ENCODE peak calls at places on chromosome 22, in nine cellular contexts. One of them, this sample, is unnamed. For H3K4me1, the result is how much of the 10 kb centered on the place peaks cover.

GRCh38 chr22:49365910-49366309 is 461.8 kb downstream of the BRD1 start:
- DNase-seq in fibroblast of lung: no peak
- DNase-seq in colonic mucosa: peak
- DNase-seq in GM23338: no peak
- DNase-seq in pancreas: no peak
- DNase-seq in ovary: no peak
- DNase-seq in PC-9: no peak
- DNase-seq in psoas muscle: no peak
- DNase-seq in OCI-LY7: no peak
- DNase-seq in this sample: no peak

GRCh38 chr22:20624161-20624616 is 116.8 kb downstream of the MED15 start:
- DNase-seq in psoas muscle: peak
- DNase-seq in OCI-LY7: no peak
- DNase-seq in colonic mucosa: no peak
- DNase-seq in PC-9: no peak
- DNase-seq in GM23338: no peak
- DNase-seq in fibroblast of lung: peak
- DNase-seq in pancreas: no peak
- DNase-seq in ovary: no peak
- DNase-seq in this sample: no peak

GRCh38 chr22:17102297-17102667 is 17.5 kb downstream of the IL17RA start:
- DNase-seq in colonic mucosa: no peak
- DNase-seq in OCI-LY7: no peak
- DNase-seq in ovary: no peak
- DNase-seq in GM23338: no peak
- DNase-seq in pancreas: no peak
- DNase-seq in PC-9: no peak
- DNase-seq in fibroblast of lung: no peak
- DNase-seq in psoas muscle: no peak
- DNase-seq in this sample: no peak

GRCh38 chr22:20203142-20204099 is 52.6 kb upstream of the CCDC188 start:
- DNase-seq in psoas muscle: no peak
- DNase-seq in pancreas: peak
- DNase-seq in fibroblast of lung: peak
- DNase-seq in OCI-LY7: no peak
- DNase-seq in ovary: no peak
- DNase-seq in PC-9: no peak
- DNase-seq in GM23338: peak
- DNase-seq in colonic mucosa: no peak
- DNase-seq in this sample: peak

GRCh38 chr22:35071784-35072183 is 5.8 kb downstream of the ISX start:
- DNase-seq in ovary: no peak
- DNase-seq in PC-9: no peak
- DNase-seq in OCI-LY7: no peak
- DNase-seq in GM23338: no peak
- DNase-seq in colonic mucosa: peak
- DNase-seq in psoas muscle: no peak
- DNase-seq in fibroblast of lung: no peak
- DNase-seq in pancreas: no peak
- DNase-seq in this sample: no peak

GRCh38 chr22:28424427-28425080 is 255.1 kb downstream of the TTC28 start:
- DNase-seq in GM23338: no peak
- DNase-seq in fibroblast of lung: peak
- DNase-seq in psoas muscle: no peak
- DNase-seq in PC-9: peak
- DNase-seq in pancreas: no peak
- DNase-seq in OCI-LY7: no peak
- DNase-seq in ovary: no peak
- DNase-seq in colonic mucosa: no peak
- DNase-seq in this sample: no peak

GRCh38 chr22:49090853-49091135 is 736.9 kb downstream of the BRD1 start:
- DNase-seq in psoas muscle: peak
- DNase-seq in pancreas: no peak
- DNase-seq in colonic mucosa: no peak
- DNase-seq in GM23338: no peak
- DNase-seq in PC-9: no peak
- DNase-seq in OCI-LY7: no peak
- DNase-seq in fibroblast of lung: no peak
- DNase-seq in ovary: no peak
- DNase-seq in this sample: no peak

GRCh38 chr22:47199949-47200272 is 437.5 kb downstream of the TBC1D22A start:
- DNase-seq in PC-9: no peak
- DNase-seq in fibroblast of lung: no peak
- DNase-seq in colonic mucosa: no peak
- DNase-seq in pancreas: no peak
- DNase-seq in OCI-LY7: no peak
- DNase-seq in GM23338: no peak
- DNase-seq in ovary: no peak
- DNase-seq in psoas muscle: no peak
- DNase-seq in this sample: no peak

GRCh38 chr22:23913306-23913660 is 19.1 kb downstream of the MIF start:
- DNase-seq in colonic mucosa: no peak
- DNase-seq in PC-9: no peak
- DNase-seq in ovary: peak
- DNase-seq in GM23338: no peak
- DNase-seq in OCI-LY7: peak
- DNase-seq in pancreas: no peak
- DNase-seq in fibroblast of lung: no peak
- DNase-seq in psoas muscle: no peak
- DNase-seq in this sample: no peak

GRCh38 chr22:45784357-45785277 is 113.0 kb downstream of the ATXN10 start:
- DNase-seq in PC-9: no peak
- DNase-seq in psoas muscle: peak
- DNase-seq in fibroblast of lung: no peak
- DNase-seq in OCI-LY7: peak
- DNase-seq in GM23338: no peak
- DNase-seq in pancreas: no peak
- DNase-seq in ovary: no peak
- DNase-seq in colonic mucosa: no peak
- DNase-seq in this sample: no peak

GRCh38 chr22:27393371-27393770 is 408.2 kb downstream of the MN1 start:
- DNase-seq in psoas muscle: no peak
- DNase-seq in PC-9: peak
- DNase-seq in GM23338: no peak
- DNase-seq in OCI-LY7: no peak
- DNase-seq in ovary: no peak
- DNase-seq in pancreas: no peak
- DNase-seq in colonic mucosa: no peak
- DNase-seq in fibroblast of lung: no peak
- DNase-seq in this sample: no peak

GRCh38 chr22:24271406-24271760 is 752 bp downstream of the SPECC1L start:
- DNase-seq in PC-9: peak
- DNase-seq in ovary: peak
- DNase-seq in colonic mucosa: no peak
- DNase-seq in fibroblast of lung: peak
- DNase-seq in OCI-LY7: no peak
- DNase-seq in psoas muscle: peak
- DNase-seq in GM23338: no peak
- DNase-seq in pancreas: peak
- DNase-seq in this sample: no peak

GRCh38 chr22:41273128-41273527 is 12.9 kb downstream of the RANGAP1 start:
- DNase-seq in psoas muscle: no peak
- DNase-seq in PC-9: peak
- DNase-seq in ovary: no peak
- DNase-seq in GM23338: no peak
- DNase-seq in pancreas: no peak
- DNase-seq in fibroblast of lung: no peak
- DNase-seq in colonic mucosa: no peak
- DNase-seq in OCI-LY7: no peak
- DNase-seq in this sample: no peak

GRCh38 chr22:29379258-29379657 is 9.1 kb downstream of the AP1B1 start:
- DNase-seq in ovary: no peak
- DNase-seq in psoas muscle: no peak
- DNase-seq in fibroblast of lung: no peak
- DNase-seq in PC-9: no peak
- DNase-seq in OCI-LY7: no peak
- DNase-seq in colonic mucosa: no peak
- DNase-seq in pancreas: no peak
- DNase-seq in GM23338: no peak
- DNase-seq in this sample: no peak

GRCh38 chr22:21796231-21796630 is 60.6 kb upstream of the YPEL1 start:
- DNase-seq in PC-9: no peak
- DNase-seq in fibroblast of lung: no peak
- DNase-seq in ovary: no peak
- DNase-seq in GM23338: no peak
- DNase-seq in psoas muscle: no peak
- DNase-seq in colonic mucosa: no peak
- DNase-seq in OCI-LY7: no peak
- DNase-seq in pancreas: no peak
- DNase-seq in this sample: no peak

GRCh38 chr22:44668190-44668885 is 33.7 kb upstream of the PRR5 start:
- DNase-seq in GM23338: peak
- DNase-seq in pancreas: no peak
- DNase-seq in colonic mucosa: no peak
- DNase-seq in psoas muscle: peak
- DNase-seq in PC-9: no peak
- DNase-seq in OCI-LY7: no peak
- DNase-seq in ovary: no peak
- DNase-seq in fibroblast of lung: no peak
- DNase-seq in this sample: no peak
- TF ChIP-seq CTCF in GM23338: peak
- TF ChIP-seq CTCF in pancreas: no peak
- TF ChIP-seq CTCF in colonic mucosa: no peak
- TF ChIP-seq CTCF in psoas muscle: no peak
- TF ChIP-seq CTCF in PC-9: no peak
- TF ChIP-seq CTCF in OCI-LY7: no peak
- TF ChIP-seq CTCF in ovary: no peak
- TF ChIP-seq CTCF in fibroblast of lung: no peak
- TF ChIP-seq CTCF in this sample: no peak

GRCh38 chr22:39294571-39295468 is 24.6 kb downstream of the RPL3 start:
- DNase-seq in ovary: no peak
- DNase-seq in PC-9: no peak
- DNase-seq in colonic mucosa: no peak
- DNase-seq in fibroblast of lung: no peak
- DNase-seq in GM23338: no peak
- DNase-seq in psoas muscle: no peak
- DNase-seq in pancreas: no peak
- DNase-seq in OCI-LY7: no peak
- DNase-seq in this sample: no peak

GRCh38 chr22:39297490-39298193 is 21.8 kb downstream of the RPL3 start:
- DNase-seq in GM23338: peak
- DNase-seq in fibroblast of lung: peak
- DNase-seq in PC-9: no peak
- DNase-seq in psoas muscle: no peak
- DNase-seq in OCI-LY7: peak
- DNase-seq in pancreas: peak
- DNase-seq in colonic mucosa: no peak
- DNase-seq in ovary: no peak
- DNase-seq in this sample: no peak

GRCh38 chr22:39298194-39298987 is 21.0 kb downstream of the RPL3 start:
- DNase-seq in colonic mucosa: no peak
- DNase-seq in fibroblast of lung: no peak
- DNase-seq in psoas muscle: no peak
- DNase-seq in OCI-LY7: no peak
- DNase-seq in ovary: no peak
- DNase-seq in PC-9: peak
- DNase-seq in GM23338: no peak
- DNase-seq in pancreas: no peak
- DNase-seq in this sample: no peak

GRCh38 chr22:39296981-39297489 is 22.4 kb downstream of the RPL3 start:
- DNase-seq in pancreas: peak
- DNase-seq in colonic mucosa: no peak
- DNase-seq in ovary: no peak
- DNase-seq in OCI-LY7: no peak
- DNase-seq in PC-9: no peak
- DNase-seq in psoas muscle: no peak
- DNase-seq in GM23338: no peak
- DNase-seq in fibroblast of lung: no peak
- DNase-seq in this sample: peak

GRCh38 chr22:39296535-39296934 is 22.9 kb downstream of the RPL3 start:
- DNase-seq in pancreas: no peak
- DNase-seq in psoas muscle: no peak
- DNase-seq in fibroblast of lung: no peak
- DNase-seq in OCI-LY7: no peak
- DNase-seq in colonic mucosa: no peak
- DNase-seq in ovary: no peak
- DNase-seq in GM23338: no peak
- DNase-seq in PC-9: no peak
- DNase-seq in this sample: no peak
- H3K4me1 ChIP-seq in pancreas: under half
- H3K4me1 ChIP-seq in psoas muscle: under half
- H3K4me1 ChIP-seq in fibroblast of lung: under half
- H3K4me1 ChIP-seq in OCI-LY7: under half
- H3K4me1 ChIP-seq in colonic mucosa: under half
- H3K4me1 ChIP-seq in ovary: under half
- H3K4me1 ChIP-seq in GM23338: under half
- H3K4me1 ChIP-seq in PC-9: half or more
- H3K4me1 ChIP-seq in this sample: under half

DNA sequence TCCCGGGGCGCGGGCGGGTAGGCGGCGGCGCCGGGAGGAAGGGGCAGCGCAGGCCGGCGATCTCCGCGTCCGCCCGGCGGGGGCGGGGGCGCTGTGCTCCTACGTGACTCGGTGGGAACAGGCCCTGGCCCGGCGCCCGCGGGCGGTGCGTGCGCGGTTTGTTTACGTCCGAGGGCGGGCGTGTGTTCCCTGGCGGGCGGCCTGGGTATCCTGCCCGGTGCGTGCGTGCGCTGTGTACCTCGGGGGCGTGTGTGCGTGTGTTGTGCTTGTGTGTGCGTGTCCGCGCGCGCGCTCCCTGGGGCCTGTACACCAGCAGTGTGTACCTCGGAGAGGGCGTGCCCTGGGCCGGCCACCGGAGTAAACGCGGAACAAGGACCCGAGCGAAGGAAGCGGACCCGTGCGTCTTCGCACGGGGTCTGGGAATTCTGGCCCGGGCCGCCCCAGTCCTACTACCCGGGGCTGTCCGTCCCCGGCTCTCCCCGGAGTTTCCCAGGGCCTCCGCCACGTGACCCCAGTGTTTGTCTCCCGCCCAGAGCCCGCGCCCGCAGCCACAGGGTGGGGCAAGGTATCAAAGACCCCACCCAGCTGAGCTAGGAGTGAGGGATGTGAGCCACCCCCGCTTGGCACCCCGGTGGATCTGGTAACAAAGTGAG is 769 bp downstream of the MAFF start:
- DNase-seq in pancreas: peak
- DNase-seq in colonic mucosa: peak
- DNase-seq in OCI-LY7: peak
- DNase-seq in PC-9: peak
- DNase-seq in GM23338: peak
- DNase-seq in fibroblast of lung: peak
- DNase-seq in psoas muscle: peak
- DNase-seq in ovary: peak
- DNase-seq in this sample: peak
- TF ChIP-seq CTCF in pancreas: no peak
- TF ChIP-seq CTCF in colonic mucosa: no peak
- TF ChIP-seq CTCF in OCI-LY7: peak
- TF ChIP-seq CTCF in PC-9: no peak
- TF ChIP-seq CTCF in GM23338: peak
- TF ChIP-seq CTCF in fibroblast of lung: no peak
- TF ChIP-seq CTCF in psoas muscle: peak
- TF ChIP-seq CTCF in ovary: peak
- TF ChIP-seq CTCF in this sample: peak

DNA sequence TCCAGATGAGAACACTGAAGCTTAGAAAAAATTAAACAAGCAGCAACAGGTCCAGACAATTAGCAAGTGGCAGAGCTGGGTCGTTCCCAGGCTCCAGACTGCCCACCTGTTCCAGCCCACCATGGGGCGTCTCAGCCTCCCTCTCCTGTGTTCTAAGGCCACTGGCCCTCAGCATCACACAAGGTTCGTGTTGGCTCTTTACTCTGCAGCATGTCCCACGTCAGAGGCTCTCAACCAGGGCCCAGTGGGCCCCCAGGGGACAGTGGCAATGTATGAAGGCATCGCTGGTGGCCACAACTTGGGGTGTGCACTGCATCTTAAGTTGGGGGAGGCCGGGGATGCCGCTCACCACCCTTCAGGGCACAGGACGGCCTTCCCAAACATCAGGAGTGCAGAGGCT is 6.2 kb downstream of the PDGFB start:
- DNase-seq in OCI-LY7: no peak
- DNase-seq in psoas muscle: no peak
- DNase-seq in fibroblast of lung: no peak
- DNase-seq in pancreas: peak
- DNase-seq in PC-9: no peak
- DNase-seq in colonic mucosa: no peak
- DNase-seq in ovary: no peak
- DNase-seq in GM23338: no peak
- DNase-seq in this sample: no peak
- H3K4me1 ChIP-seq in OCI-LY7: under half
- H3K4me1 ChIP-seq in psoas muscle: half or more
- H3K4me1 ChIP-seq in fibroblast of lung: under half
- H3K4me1 ChIP-seq in pancreas: under half
- H3K4me1 ChIP-seq in PC-9: half or more
- H3K4me1 ChIP-seq in colonic mucosa: under half
- H3K4me1 ChIP-seq in ovary: under half
- H3K4me1 ChIP-seq in GM23338: under half
- H3K4me1 ChIP-seq in this sample: under half

This sample was measured in right lobe of liver.